ENCODE peak calls at places on chromosomes 16 and 17, in eight cellular contexts. S is NCI-H146; M is RWPE2; P is stimulated activated CD4-positive, alpha-beta T cell treated with anti-CD3 and anti-CD28 coated beads, Interleukin-2, amount 100 ng/mL, for 48 hours; H is SJCRH30; O is HuH-7; F is AG08395; Q is CD4-positive, alpha-beta T cell. K is an unnamed sample.

GRCh38 chr17:49987681-49988441 is 7.2 kb downstream of the DLX3 start:
- DNase-seq in S (no peak), M (peak), P (no peak), H (peak), O (no peak), F (peak), Q (no peak), K (peak)

GRCh38 chr17:67035131-67036083 is 8.9 kb upstream of the CACNG1 start:
- DNase-seq in S (no peak), M (no peak), P (no peak), H (no peak), O (no peak), F (no peak), Q (no peak), K (no peak)

GRCh38 chr17:75344664-75345063 is 55.4 kb upstream of the SLC25A19 start:
- DNase-seq in S (no peak), M (no peak), P (no peak), H (peak), O (no peak), F (no peak), Q (peak), K (peak)

GRCh38 chr16:72791786-72792185 is 256.1 kb downstream of the ZFHX3 start:
- DNase-seq in S (no peak), M (no peak), P (no peak), H (peak), O (no peak), F (no peak), Q (no peak), K (no peak)

GRCh38 chr17:58364270-58364942 is 12.4 kb upstream of the SUPT4H1 start:
- DNase-seq in S (no peak), M (no peak), P (no peak), H (no peak), O (peak), F (no peak), Q (no peak), K (no peak)

GRCh38 chr16:15398618-15399316 is 3.2 kb downstream of the MPV17L start:
- DNase-seq in S (no peak), M (no peak), P (no peak), H (no peak), O (peak), F (no peak), Q (no peak), K (no peak)

GRCh38 chr17:72110953-72111339 is 9.9 kb upstream of the SOX9 start:
- DNase-seq in S (no peak), M (no peak), P (no peak), H (no peak), O (no peak), F (no peak), Q (no peak), K (no peak)

GRCh38 chr16:46562979-46563378 is 58.2 kb downstream of the SHCBP1 start:
- DNase-seq in S (no peak), M (no peak), P (no peak), H (no peak), O (no peak), F (no peak), Q (no peak), K (no peak)

GRCh38 chr17:49108318-49108717 is 24.3 kb upstream of the B4GALNT2 start:
- DNase-seq in S (no peak), M (no peak), P (no peak), H (no peak), O (no peak), F (peak), Q (no peak), K (no peak)

GRCh38 chr16:85394511-85395206 is 218.5 kb upstream of the GSE1 start:
- DNase-seq in S (no peak), M (peak), P (no peak), H (no peak), O (no peak), F (no peak), Q (no peak), K (peak)

GRCh38 chr17:3959921-3960601 is 4.2 kb downstream of the ATP2A3 start:
- DNase-seq in S (peak), M (no peak), P (no peak), H (peak), O (no peak), F (no peak), Q (no peak), K (no peak)

GRCh38 chr16:59964232-59964924 is 1230.3 kb upstream of the GOT2 start:
- DNase-seq in S (no peak), M (no peak), P (no peak), H (no peak), O (no peak), F (no peak), Q (no peak), K (no peak)

GRCh38 chr17:29977836-29978235 is 36.4 kb downstream of the EFCAB5 start:
- DNase-seq in S (peak), M (no peak), P (no peak), H (peak), O (no peak), F (peak), Q (no peak), K (no peak)

GRCh38 chr16:88692861-88693260 is 6.6 kb upstream of the SNAI3 start:
- DNase-seq in S (no peak), M (no peak), P (no peak), H (no peak), O (no peak), F (no peak), Q (peak), K (no peak)

GRCh38 chr16:49986351-49987124 is 38.5 kb upstream of the CNEP1R1 start:
- DNase-seq in S (peak), M (no peak), P (no peak), H (no peak), O (no peak), F (peak), Q (no peak), K (no peak)

GRCh38 chr16:85421338-85422123 is 191.6 kb upstream of the GSE1 start:
- DNase-seq in S (no peak), M (peak), P (no peak), H (no peak), O (no peak), F (no peak), Q (no peak), K (no peak)

GRCh38 chr16:52050418-52050817 is 496.5 kb downstream of the TOX3 start:
- DNase-seq in S (no peak), M (no peak), P (no peak), H (peak), O (no peak), F (no peak), Q (no peak), K (no peak)

GRCh38 chr17:36070427-36070826 is 6.4 kb downstream of the CCL18 start:
- DNase-seq in S (no peak), M (no peak), P (no peak), H (no peak), O (no peak), F (no peak), Q (no peak), K (no peak)

GRCh38 chr16:51762081-51762995 is 611.3 kb upstream of the SALL1 start:
- DNase-seq in S (peak), M (no peak), P (peak), H (peak), O (peak), F (peak), Q (no peak), K (peak)

GRCh38 chr17:57021226-57021940 is 43.5 kb downstream of the SCPEP1 start:
- DNase-seq in S (peak), M (no peak), P (no peak), H (no peak), O (no peak), F (no peak), Q (no peak), K (peak)

GRCh38 chr17:1108560-1108809 is 71.3 kb downstream of the ABR start:
- DNase-seq in S (peak), M (no peak), P (no peak), H (no peak), O (no peak), F (no peak), Q (no peak), K (no peak)

K was measured in NCI-H345.